ENCODE peak calls at places on chromosomes 13 and 19, in four cellular contexts. C is H1, B is GM12878, P is SK-N-SH. T is an unnamed sample.
A peak's percentile ranks its signal among the peaks of the same experiment; 100 is the strongest.

GRCh38 chr19:48513289-48514122 is 1.9 kb upstream of the LMTK3 start:
- DNase-seq in B (no peak), P (peak; percentile 86), C (no peak), T (peak; percentile 58)

GRCh38 chr19:42465827-42466280 is 23.1 kb upstream of the CXCL17 start:
- DNase-seq in B (peak; percentile 66), C (no peak), P (no peak), T (no peak)

GRCh38 chr19:1070931-1071791 is 4.2 kb downstream of the ARHGAP45 start:
- DNase-seq in B (no peak), C (no peak), P (peak; percentile 62), T (no peak)

GRCh38 chr19:45913874-45914830 is at the start of gene NANOS2:
- DNase-seq in B (no peak), P (no peak), C (peak; percentile 54), T (peak; percentile 50)

GRCh38 chr19:10699650-10700335 is 1.4 kb upstream of the QTRT1 start:
- DNase-seq in C (no peak), P (peak; percentile 55), B (peak; percentile 35), T (peak; percentile 35)

GRCh38 chr19:41816761-41817160 is 20.4 kb downstream of the CEACAM3 start:
- DNase-seq in C (no peak), P (no peak), B (no peak), T (no peak)

GRCh38 chr19:58218899-58219298 is 9.8 kb upstream of the ZNF544 start:
- DNase-seq in P (peak; percentile 41), B (no peak), C (no peak), T (peak; percentile 8)

GRCh38 chr19:16661480-16662034 is 618 bp downstream of the TMEM38A start:
- DNase-seq in B (no peak), P (peak; percentile 36), C (no peak), T (no peak)

GRCh38 chr13:99067160-99067985 is 89.5 kb upstream of the DOCK9 start:
- DNase-seq in P (no peak), B (no peak), C (no peak), T (peak; percentile 5)

GRCh38 chr19:28530406-28531035 is 682.4 kb downstream of the UQCRFS1 start:
- DNase-seq in P (no peak), C (no peak), B (no peak), T (no peak)

GRCh38 chr13:19597523-19597922 is 35.9 kb upstream of the MPHOSPH8 start:
- DNase-seq in C (no peak), B (no peak), P (no peak), T (no peak)

GRCh38 chr13:48483589-48483988 is 49.3 kb downstream of the RCBTB2 start:
- DNase-seq in C (no peak), B (no peak), P (no peak), T (no peak)

GRCh38 chr19:40614595-40615411 is 13.6 kb downstream of the LTBP4 start:
- DNase-seq in C (no peak), B (peak; percentile 35), P (peak; percentile 51), T (no peak)

GRCh38 chr13:75432045-75432444 is 49.9 kb downstream of the TBC1D4 start:
- DNase-seq in B (no peak), P (no peak), C (no peak), T (peak; percentile 36)

GRCh38 chr19:49676136-49676689 is 858 bp upstream of the PRMT1 start:
- DNase-seq in P (peak; percentile 83), B (peak; percentile 84), C (peak; percentile 82), T (peak; percentile 80)

GRCh38 chr13:84430441-84430840 is 548.2 kb upstream of the SLITRK1 start:
- DNase-seq in C (no peak), P (no peak), B (no peak), T (no peak)

GRCh38 chr13:113758651-113759524 is at the start of gene TMEM255B:
- DNase-seq in P (peak; percentile 98), B (no peak), C (no peak), T (no peak)

GRCh38 chr13:111532111-111532510 is 211.7 kb downstream of the TEX29 start:
- DNase-seq in C (peak; percentile 31), B (no peak), P (no peak), T (no peak)

GRCh38 chr13:26727122-26727521 is 33.5 kb downstream of the GPR12 start:
- DNase-seq in C (no peak), P (no peak), B (no peak), T (no peak)

GRCh38 chr19:47430041-47430802 is 10.9 kb upstream of the MEIS3 start:
- DNase-seq in P (no peak), C (no peak), B (no peak), T (no peak)

GRCh38 chr19:22286151-22286810 is at the start of gene ZNF729:
- DNase-seq in P (no peak), C (no peak), B (no peak), T (no peak)

GRCh38 chr19:52741951-52742485 is 7.2 kb upstream of the ZNF611 start:
- DNase-seq in B (no peak), C (no peak), P (no peak), T (no peak)

GRCh38 chr13:25977216-25977615 is 74.6 kb downstream of the SHISA2 start:
- DNase-seq in C (peak; percentile 80), P (no peak), B (no peak), T (no peak)

GRCh38 chr13:111283457-111283856 is 37.0 kb upstream of the TEX29 start:
- DNase-seq in C (no peak), P (no peak), B (no peak), T (no peak)

GRCh38 chr19:35462476-35462953 is 14.5 kb downstream of the FFAR2 start:
- DNase-seq in P (no peak), B (peak; percentile 96), C (no peak), T (no peak)

GRCh38 chr19:37867831-37868230 is 38.6 kb downstream of the WDR87 start:
- DNase-seq in P (no peak), B (no peak), C (no peak), T (no peak)

GRCh38 chr13:35881360-35881759 is 249.8 kb downstream of the DCLK1 start:
- DNase-seq in C (no peak), P (no peak), B (no peak), T (no peak)

GRCh38 chr19:32397736-32398135 is 7.8 kb upstream of the DPY19L3 start:
- DNase-seq in C (no peak), P (no peak), B (no peak), T (peak; percentile 41)

GRCh38 chr13:46160474-46161066 is 21.4 kb downstream of the LCP1 start:
- DNase-seq in C (no peak), P (peak; percentile 75), B (no peak), T (peak; percentile 58)

GRCh38 chr13:111912991-111913781 is 153.8 kb upstream of the SOX1 start:
- DNase-seq in C (no peak), P (no peak), B (no peak), T (no peak)

GRCh38 chr13:81686877-81687276 is 1346.0 kb upstream of the SPRY2 start:
- DNase-seq in P (peak; percentile 2), C (no peak), B (no peak), T (no peak)

GRCh38 chr19:6828306-6828697 is 55.8 kb downstream of the VAV1 start:
- DNase-seq in C (no peak), B (no peak), P (no peak), T (no peak)

GRCh38 chr19:6822311-6822670 is 49.8 kb downstream of the VAV1 start:
- DNase-seq in C (no peak), B (no peak), P (no peak), T (no peak)

GRCh38 chr19:6828698-6829633 is 56.5 kb downstream of the VAV1 start:
- DNase-seq in C (no peak), P (no peak), B (peak; percentile 8), T (no peak)

GRCh38 chr19:6825076-6825774 is 52.7 kb downstream of the VAV1 start:
- DNase-seq in B (no peak), C (no peak), P (no peak), T (no peak)

GRCh38 chr19:6826281-6826920 is 53.9 kb downstream of the VAV1 start:
- DNase-seq in P (no peak), C (no peak), B (no peak), T (no peak)
- TF ChIP-seq TCF12 in P (no peak), C (no peak), B (no peak), T (no peak)

GRCh38 chr13:91764527-91764926 is 366.1 kb downstream of the GPC5 start:
- DNase-seq in B (peak; percentile 17), C (no peak), P (no peak), T (no peak)

GRCh38 chr13:91758724-91759123 is 360.3 kb downstream of the GPC5 start:
- DNase-seq in P (no peak), B (no peak), C (no peak), T (no peak)
- TF ChIP-seq TCF12 in P (no peak), B (no peak), C (no peak), T (no peak)

DNA sequence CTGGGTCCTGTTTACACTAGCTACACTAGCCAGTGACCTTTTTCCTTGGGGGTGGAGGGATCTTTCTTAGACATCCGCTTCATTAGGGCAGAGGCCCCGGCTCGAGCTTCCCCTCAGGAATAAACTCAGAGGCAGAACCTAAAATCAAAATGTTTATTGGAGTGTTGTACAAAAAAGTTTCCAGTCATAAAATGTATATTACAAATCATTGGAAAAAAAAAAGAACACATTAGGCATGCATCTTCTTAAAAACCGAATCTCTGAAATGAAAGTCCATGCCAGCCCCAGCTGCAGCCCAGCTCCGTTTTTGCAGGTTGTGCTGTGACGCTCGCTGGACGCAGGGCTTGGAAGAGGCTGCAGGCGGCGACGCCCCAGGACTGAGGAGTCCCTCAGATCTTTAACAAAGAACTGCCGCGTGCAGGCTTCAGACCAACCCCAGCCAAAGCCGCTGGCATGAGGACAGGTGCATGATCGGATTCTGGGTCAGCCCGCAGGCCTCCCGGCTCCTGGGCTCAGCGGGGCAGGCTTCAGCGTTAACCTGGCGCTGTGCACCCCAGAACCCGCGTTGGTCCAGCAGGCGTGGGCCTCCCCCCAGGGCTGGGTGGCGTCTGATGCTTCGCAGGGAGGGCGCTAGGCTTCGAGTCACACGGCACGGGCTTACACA is 773 bp upstream of the TIMM13 start:
- DNase-seq in B (no peak), C (no peak), P (peak; percentile 48), T (no peak)
- TF ChIP-seq TCF12 in B (no peak), C (no peak), P (no peak), T (no peak)

GRCh38 chr19:44757057-44757734 is 8.7 kb downstream of the BCL3 start:
- DNase-seq in C (no peak), B (no peak), P (peak; percentile 89), T (no peak)
- TF ChIP-seq TCF12 in C (no peak), B (no peak), P (no peak), T (no peak)

GRCh38 chr19:44646049-44646416 is 2.3 kb downstream of the PVR start:
- DNase-seq in P (no peak), B (no peak), C (no peak), T (no peak)

GRCh38 chr19:44649578-44650145 is 6.0 kb downstream of the PVR start:
- DNase-seq in B (no peak), C (no peak), P (no peak), T (no peak)

GRCh38 chr19:44648536-44649370 is 5.0 kb downstream of the PVR start:
- DNase-seq in P (no peak), C (no peak), B (no peak), T (no peak)

GRCh38 chr19:44645407-44646048 is 1.8 kb downstream of the PVR start:
- DNase-seq in B (no peak), C (no peak), P (no peak), T (no peak)

GRCh38 chr19:44647144-44647543 is 3.4 kb downstream of the PVR start:
- DNase-seq in C (no peak), B (no peak), P (no peak), T (no peak)
- TF ChIP-seq TCF12 in C (no peak), B (no peak), P (no peak), T (no peak)

GRCh38 chr13:44523176-44524017 is 52.7 kb downstream of the TSC22D1 start:
- DNase-seq in B (peak; percentile 7), C (no peak), P (no peak), T (peak; percentile 67)
- TF ChIP-seq TCF12 in B (no peak), C (no peak), P (no peak), T (no peak)

GRCh38 chr13:32585625-32586021 is 629 bp upstream of the PDS5B start:
- DNase-seq in C (no peak), B (no peak), P (no peak), T (no peak)
- TF ChIP-seq TCF12 in C (no peak), B (no peak), P (no peak), T (no peak)

T was measured in HepG2.